ENCODE peak calls at places on chromosomes 6 and 20, in seven cellular contexts. A is cardiac muscle cell, R is amniotic stem cell, S is endothelial cell, W is T1000, X is B cell, E is fibroblast of gingiva. U is an unnamed sample.

GRCh38 chr6:40160826-40161225 is 226.6 kb upstream of the MOCS1 start:
- DNase-seq in A (no peak), R (no peak), S (no peak), W (no peak), X (no peak), E (no peak), U (no peak)

GRCh38 chr20:46207031-46207549 is 89.0 kb downstream of the CD40 start:
- DNase-seq in A (no peak), R (no peak), S (no peak), W (no peak), X (no peak), E (no peak), U (no peak)

GRCh38 chr6:51118754-51119153 is 300.1 kb downstream of the TFAP2B start:
- DNase-seq in A (no peak), R (no peak), S (no peak), W (no peak), X (no peak), E (no peak), U (no peak)

GRCh38 chr20:58715709-58716475 is 23.3 kb downstream of the NPEPL1 start:
- DNase-seq in A (no peak), R (no peak), S (no peak), W (no peak), X (no peak), E (no peak), U (no peak)

GRCh38 chr20:36501367-36502006 is 39.8 kb upstream of the MYL9 start:
- DNase-seq in A (no peak), R (no peak), S (no peak), W (no peak), X (no peak), E (no peak), U (no peak)

GRCh38 chr20:36547186-36548005 is 6.1 kb downstream of the MYL9 start:
- DNase-seq in A (no peak), R (no peak), S (no peak), W (no peak), X (no peak), E (no peak), U (no peak)

GRCh38 chr20:59742351-59743095 is 138.2 kb downstream of the PHACTR3 start:
- DNase-seq in A (no peak), R (no peak), S (no peak), W (no peak), X (no peak), E (no peak), U (no peak)

GRCh38 chr6:11632795-11633511 is 95.4 kb downstream of the TMEM170B start:
- DNase-seq in A (no peak), R (no peak), S (no peak), W (no peak), X (no peak), E (peak; percentile 35), U (no peak)

GRCh38 chr6:35496851-35497570 is at the start of gene TEAD3:
- DNase-seq in A (peak; percentile 89), R (peak; percentile 66), S (peak; percentile 64), W (peak; percentile 63), X (peak; percentile 72), E (peak; percentile 84), U (peak; percentile 68)

GRCh38 chr6:11177271-11177670 is 55.2 kb downstream of the NEDD9 start:
- DNase-seq in A (no peak), R (no peak), S (no peak), W (no peak), X (no peak), E (no peak), U (no peak)

GRCh38 chr6:159929819-159930218 is 39.0 kb downstream of the MAS1 start:
- DNase-seq in A (peak; percentile 52), R (no peak), S (no peak), W (no peak), X (peak; percentile 9), E (no peak), U (no peak)

GRCh38 chr6:137167702-137168377 is 5.6 kb downstream of the IL22RA2 start:
- DNase-seq in A (no peak), R (no peak), S (no peak), W (no peak), X (no peak), E (no peak), U (no peak)

GRCh38 chr20:14838663-14839650 is 501.5 kb upstream of the FLRT3 start:
- DNase-seq in A (no peak), R (no peak), S (no peak), W (no peak), X (no peak), E (peak; percentile 75), U (no peak)

GRCh38 chr6:126195625-126196236 is 144.2 kb upstream of the CENPW start:
- DNase-seq in A (no peak), R (no peak), S (no peak), W (no peak), X (no peak), E (no peak), U (no peak)